ENCODE peak calls at places on chromosomes 11 and 22, in eight cellular contexts. L is activated T-cell treated with anti-CD3 and anti-CD28 coated beads for 48 hours; A is frontal cortex; M is stimulated activated CD8-positive, alpha-beta memory T cell treated with anti-CD3 and anti-CD28 coated beads, Interleukin-15, amount 100 ng/mL, for 4 hours; I is AG08396; N is substantia nigra; E is NCI-H345; Z is hippocampal formation. R is an unnamed sample.

GRCh38 chr11:34915136-34916013 is 804 bp downstream of the APIP start:
- DNase-seq in L (no peak), A (no peak), M (no peak), I (peak), N (peak), E (peak), Z (no peak), R (no peak)

GRCh38 chr11:10623797-10624761 is 55.6 kb upstream of the LYVE1 start:
- DNase-seq in L (no peak), A (peak), M (no peak), I (peak), N (peak), E (peak), Z (no peak), R (no peak)

GRCh38 chr11:63504054-63504453 is 1.8 kb upstream of the LGALS12 start:
- DNase-seq in L (no peak), A (no peak), M (no peak), I (no peak), N (no peak), E (no peak), Z (no peak), R (no peak)

GRCh38 chr22:22479999-22480532 is 28.5 kb downstream of the ZNF280B start:
- DNase-seq in L (no peak), A (no peak), M (no peak), I (no peak), N (no peak), E (no peak), Z (no peak), R (no peak)

GRCh38 chr22:33811686-33812085 is 108.6 kb downstream of the LARGE1 start:
- DNase-seq in L (no peak), A (no peak), M (no peak), I (peak), N (no peak), E (no peak), Z (no peak), R (peak)

GRCh38 chr11:63766501-63767270 is 1.9 kb downstream of the ZFTA start:
- DNase-seq in L (no peak), A (no peak), M (no peak), I (no peak), N (no peak), E (no peak), Z (no peak), R (no peak)

GRCh38 chr11:64343740-64344133 is 3.7 kb downstream of the CCDC88B start:
- DNase-seq in L (no peak), A (no peak), M (no peak), I (no peak), N (peak), E (peak), Z (no peak), R (no peak)

GRCh38 chr11:304915-305833 is 2.4 kb upstream of the IFITM2 start:
- DNase-seq in L (peak), A (peak), M (no peak), I (peak), N (no peak), E (peak), Z (peak), R (no peak)

GRCh38 chr22:17570851-17571631 is 7.7 kb downstream of the SLC25A18 start:
- DNase-seq in L (no peak), A (peak), M (no peak), I (peak), N (peak), E (no peak), Z (peak), R (no peak)

GRCh38 chr22:20970939-20971657 is 4.0 kb downstream of the AIFM3 start:
- DNase-seq in L (no peak), A (no peak), M (no peak), I (no peak), N (no peak), E (no peak), Z (no peak), R (no peak)

GRCh38 chr11:38814670-38815069 is 2216.6 kb upstream of the RAG2 start:
- DNase-seq in L (no peak), A (no peak), M (no peak), I (no peak), N (no peak), E (no peak), Z (no peak), R (no peak)

GRCh38 chr11:15901790-15902189 is 454.6 kb downstream of the SOX6 start:
- DNase-seq in L (no peak), A (no peak), M (no peak), I (no peak), N (no peak), E (no peak), Z (no peak), R (no peak)

GRCh38 chr11:76799061-76799804 is 16.1 kb downstream of the TSKU start:
- DNase-seq in L (peak), A (peak), M (peak), I (peak), N (peak), E (peak), Z (peak), R (peak)

GRCh38 chr22:45045219-45045618 is 35.4 kb upstream of the PHF21B start:
- DNase-seq in L (no peak), A (no peak), M (no peak), I (no peak), N (no peak), E (no peak), Z (no peak), R (no peak)

GRCh38 chr11:62805044-62805892 is at the start of gene NXF1:
- DNase-seq in L (peak), A (peak), M (peak), I (peak), N (peak), E (peak), Z (peak), R (peak)

GRCh38 chr22:24433868-24434471 is 6.6 kb downstream of the ADORA2A start:
- DNase-seq in L (no peak), A (no peak), M (peak), I (no peak), N (no peak), E (no peak), Z (no peak), R (no peak)

GRCh38 chr11:27203077-27203476 is 159.9 kb downstream of the CCDC34 start:
- DNase-seq in L (no peak), A (no peak), M (no peak), I (no peak), N (no peak), E (no peak), Z (no peak), R (no peak)

GRCh38 chr22:26800858-26801257 is 143.5 kb downstream of the MIAT start:
- DNase-seq in L (no peak), A (no peak), M (no peak), I (peak), N (no peak), E (no peak), Z (no peak), R (no peak)

GRCh38 chr11:124950606-124951330 is 3.2 kb upstream of the CCDC15 start:
- DNase-seq in L (no peak), A (no peak), M (no peak), I (no peak), N (no peak), E (no peak), Z (no peak), R (no peak)

GRCh38 chr22:31085493-31085824 is 4.3 kb downstream of the SMTN start:
- DNase-seq in L (no peak), A (peak), M (no peak), I (no peak), N (peak), E (no peak), Z (peak), R (no peak)

GRCh38 chr11:102179366-102179765 is 69.1 kb downstream of the YAP1 start:
- DNase-seq in L (no peak), A (no peak), M (no peak), I (no peak), N (no peak), E (no peak), Z (no peak), R (no peak)